ENCODE peak calls at places on chromosomes 13 and 19, in eight cellular contexts. K is stimulated activated CD4-positive, alpha-beta T cell treated with anti-CD3 and anti-CD28 coated beads, TNF-alpha, amount 100 ng/mL, for 1 hour; L is NCI-H1105; S is G401; I is left ventricle myocardium inferior; N is breast epithelium; R is left ventricle myocardium superior; C is DMS153. T is an unnamed sample.
A peak's percentile ranks its signal among the peaks of the same experiment; 100 is the strongest.

GRCh38 chr19:55580628-55581144 is at the start of gene ZNF579:
- DNase-seq in R (peak; percentile 89), C (peak; percentile 69), K (peak; percentile 76), S (peak; percentile 93), I (peak; percentile 89), N (peak; percentile 78), L (peak; percentile 94), T (peak; percentile 89)

GRCh38 chr13:112587359-112587766 is 590 bp downstream of the TUBGCP3 start:
- DNase-seq in I (peak; percentile 85), K (peak; percentile 58), S (peak; percentile 47), N (peak; percentile 67), R (peak; percentile 90), L (peak; percentile 89), C (peak; percentile 40), T (peak; percentile 69)

GRCh38 chr13:43905435-43906031 is 25.8 kb downstream of the LACC1 start:
- DNase-seq in K (no peak), C (no peak), R (no peak), N (no peak), S (peak; percentile 77), L (peak; percentile 17), I (no peak), T (no peak)

GRCh38 chr19:16896098-16896912 is 7.5 kb downstream of the F2RL3 start:
- DNase-seq in C (no peak), R (peak; percentile 49), I (no peak), L (no peak), K (no peak), N (no peak), S (no peak), T (no peak)

GRCh38 chr19:38970664-38971532 is 4.6 kb downstream of the FBXO17 start:
- DNase-seq in I (no peak), C (no peak), K (no peak), R (no peak), S (peak; percentile 63), L (no peak), N (no peak), T (peak; percentile 62)

GRCh38 chr13:67390462-67391093 is 160.4 kb upstream of the PCDH9 start:
- DNase-seq in N (no peak), L (no peak), R (no peak), I (no peak), K (no peak), S (no peak), C (no peak), T (no peak)

GRCh38 chr13:80054806-80055205 is 286.1 kb downstream of the SPRY2 start:
- DNase-seq in C (no peak), I (no peak), S (no peak), K (no peak), R (no peak), N (no peak), L (no peak), T (no peak)

GRCh38 chr13:110942248-110942981 is 27.5 kb upstream of the ANKRD10 start:
- DNase-seq in R (no peak), N (no peak), C (no peak), L (no peak), K (no peak), I (no peak), S (no peak), T (no peak)

GRCh38 chr13:98451676-98452105 is 125.2 kb downstream of the STK24 start:
- DNase-seq in R (peak; percentile 47), I (peak; percentile 38), S (peak; percentile 33), L (no peak), K (no peak), C (no peak), N (no peak), T (no peak)

GRCh38 chr19:33462112-33462726 is 59.4 kb downstream of the PEPD start:
- DNase-seq in K (no peak), N (no peak), L (no peak), C (peak; percentile 5), I (no peak), S (no peak), R (no peak), T (no peak)

GRCh38 chr13:98648141-98648540 is 71.2 kb upstream of the STK24 start:
- DNase-seq in N (no peak), C (no peak), L (no peak), I (no peak), R (no peak), K (no peak), S (no peak), T (no peak)

GRCh38 chr19:38057954-38058690 is 151.1 kb downstream of the SIPA1L3 start:
- DNase-seq in I (no peak), K (no peak), C (peak; percentile 97), N (peak; percentile 46), R (no peak), S (no peak), L (no peak), T (peak; percentile 54)

GRCh38 chr19:13103961-13104847 is 1.5 kb upstream of the LYL1 start:
- DNase-seq in R (peak; percentile 83), I (peak; percentile 79), K (peak; percentile 62), N (no peak), S (no peak), L (no peak), C (no peak), T (no peak)

GRCh38 chr19:49019242-49019932 is 2.5 kb upstream of the LHB start:
- DNase-seq in N (peak; percentile 57), R (peak; percentile 83), C (peak; percentile 51), S (no peak), I (peak; percentile 75), K (peak; percentile 58), L (peak; percentile 65), T (peak; percentile 77)

GRCh38 chr19:10389863-10390262 is 9.5 kb upstream of the TYK2 start:
- DNase-seq in C (no peak), K (no peak), I (no peak), R (no peak), L (no peak), N (no peak), S (no peak), T (no peak)

GRCh38 chr13:99154064-99154463 is 46.6 kb upstream of the UBAC2 start:
- DNase-seq in L (no peak), R (no peak), I (no peak), N (no peak), S (no peak), C (no peak), K (no peak), T (no peak)

GRCh38 chr19:1503089-1503924 is 9.5 kb downstream of the ADAMTSL5 start:
- DNase-seq in C (no peak), N (no peak), I (no peak), K (peak; percentile 59), R (peak; percentile 77), L (peak; percentile 44), S (peak; percentile 32), T (peak; percentile 25)

GRCh38 chr19:39212377-39212742 is 8.3 kb upstream of the SYCN start:
- DNase-seq in L (no peak), R (peak; percentile 46), C (no peak), N (no peak), K (peak; percentile 36), I (peak; percentile 24), S (peak; percentile 12), T (no peak)

GRCh38 chr13:51284339-51284738 is 55.2 kb upstream of the SERPINE3 start:
- DNase-seq in C (no peak), N (no peak), S (no peak), L (no peak), R (no peak), K (no peak), I (no peak), T (no peak)

GRCh38 chr19:45151821-45152503 is 8.8 kb downstream of the NKPD1 start:
- DNase-seq in L (no peak), R (no peak), I (no peak), K (no peak), C (no peak), S (no peak), N (no peak), T (no peak)

T was measured in A549.